ENCODE peak calls at places on chromosomes 12 and 14, in four cellular contexts. I, V, Y and D are unnamed samples.
A peak's percentile ranks its signal among the peaks of the same experiment; 100 is the strongest.

GRCh38 chr14:101535232-101535631 is 26.1 kb upstream of the DIO3 start:
- DNase-seq in I (no peak), V (no peak), Y (no peak), D (no peak)

GRCh38 chr14:93984987-93985410 is 8.6 kb upstream of the ASB2 start:
- DNase-seq in I (no peak), V (no peak), Y (peak; percentile 9), D (no peak)

GRCh38 chr14:30906752-30907658 is 32.6 kb downstream of the COCH start:
- DNase-seq in I (no peak), V (peak; percentile 40), Y (peak; percentile 1), D (no peak)

GRCh38 chr12:68667896-68668295 is 18.9 kb upstream of the NUP107 start:
- DNase-seq in I (no peak), V (peak; percentile 11), Y (no peak), D (no peak)

GRCh38 chr12:77005699-77006098 is 59.7 kb downstream of the E2F7 start:
- DNase-seq in I (no peak), V (no peak), Y (no peak), D (no peak)

GRCh38 chr12:65608319-65608916 is 215.9 kb upstream of the HMGA2 start:
- DNase-seq in I (no peak), V (no peak), Y (no peak), D (no peak)

GRCh38 chr12:26425587-26426260 is 230.4 kb downstream of the SSPN start:
- DNase-seq in I (no peak), V (peak; percentile 66), Y (no peak), D (no peak)

GRCh38 chr12:29216797-29217583 is 67.9 kb downstream of the FAR2 start:
- DNase-seq in I (no peak), V (peak; percentile 25), Y (no peak), D (no peak)

GRCh38 chr14:53295985-53296582 is 143.0 kb upstream of the DDHD1 start:
- DNase-seq in I (no peak), V (peak; percentile 48), Y (peak; percentile 36), D (peak; percentile 16)

GRCh38 chr14:61488417-61488816 is 167.0 kb downstream of the PRKCH start:
- DNase-seq in I (no peak), V (no peak), Y (no peak), D (no peak)

GRCh38 chr14:105251920-105252319 is 3.6 kb downstream of the BTBD6 start:
- DNase-seq in I (no peak), V (no peak), Y (no peak), D (no peak)

GRCh38 chr12:115771065-115771464 is 506.4 kb downstream of the MED13L start:
- DNase-seq in I (no peak), V (no peak), Y (no peak), D (no peak)

GRCh38 chr12:116592116-116592637 is 33.0 kb downstream of the MAP1LC3B2 start:
- DNase-seq in I (no peak), V (peak; percentile 43), Y (no peak), D (no peak)

GRCh38 chr14:79248131-79248530 is 963.2 kb downstream of the DIO2 start:
- DNase-seq in I (no peak), V (no peak), Y (no peak), D (no peak)
- H3K27ac ChIP-seq in I (no peak overlapping the region), V (no peak overlapping the region), Y (no peak overlapping the region), D (no peak overlapping the region)

DNA sequence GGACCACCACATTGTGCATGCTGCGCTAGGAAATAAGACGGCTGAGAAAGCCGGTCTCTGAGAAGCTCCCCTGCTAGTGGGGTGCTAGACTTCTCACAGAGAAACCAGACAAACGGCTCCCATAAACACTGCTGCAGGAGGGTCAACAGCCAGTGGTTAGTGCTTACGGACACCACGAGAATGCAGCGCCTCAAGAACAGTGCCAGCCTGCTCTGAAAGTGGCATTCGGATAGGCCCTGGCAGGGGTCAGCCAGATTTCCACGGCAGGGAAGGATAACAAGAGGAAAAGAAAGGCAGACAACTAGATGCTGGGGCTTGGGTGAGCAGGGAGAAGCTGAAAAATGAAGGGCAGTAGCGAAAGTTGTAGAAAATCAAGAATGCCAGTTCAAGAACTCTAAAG is 26.4 kb downstream of the PPTC7 start:
- DNase-seq in I (no peak), V (no peak), Y (no peak), D (no peak)
- H3K4me3 ChIP-seq in I (no peak overlapping the region), V (no peak overlapping the region), Y (no peak overlapping the region), D (no peak overlapping the region)

DNA sequence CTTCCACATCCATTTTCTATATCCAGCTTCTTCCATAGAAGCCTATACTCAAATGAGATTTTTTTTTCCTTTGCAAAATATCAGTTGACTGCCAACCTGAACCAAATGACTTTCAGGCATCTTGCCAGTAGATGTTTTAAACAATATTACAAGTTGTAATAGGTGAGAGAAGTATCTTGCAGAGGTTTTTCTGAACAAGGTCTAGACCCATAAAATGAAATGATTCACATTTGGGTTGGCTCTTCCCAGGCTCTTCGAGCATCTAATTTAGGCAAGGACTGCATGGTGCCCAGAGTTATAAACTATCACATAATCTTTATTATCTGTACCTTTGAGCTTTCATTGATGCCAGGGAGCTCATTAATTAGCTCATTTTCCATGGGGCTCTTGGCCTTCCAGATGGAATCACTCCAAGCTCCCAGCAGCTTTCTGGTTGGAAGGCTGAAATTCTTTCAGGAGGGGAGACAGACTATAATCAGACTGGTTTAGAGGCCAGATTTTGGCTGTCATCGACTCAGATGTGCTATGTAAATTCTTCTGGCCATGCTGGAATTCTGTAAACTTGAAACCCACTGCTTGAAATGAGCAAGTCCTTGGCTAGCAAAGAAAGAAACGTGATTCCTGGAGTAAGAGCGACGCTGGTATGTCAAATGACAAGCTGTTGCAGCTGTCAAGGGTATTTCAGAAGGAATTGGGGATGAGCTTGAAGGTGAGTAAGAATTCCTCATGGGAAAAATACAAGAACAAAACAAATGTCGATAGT is 32.3 kb upstream of the DICER1 start:
- DNase-seq in I (no peak), V (no peak), Y (no peak), D (no peak)
- H3K27ac ChIP-seq in I (no peak overlapping the region), V (no peak overlapping the region), Y (no peak overlapping the region), D (no peak overlapping the region)

GRCh38 chr12:19025582-19025981 is 104.0 kb upstream of the PLEKHA5 start:
- DNase-seq in I (no peak), V (no peak), Y (no peak), D (no peak)

GRCh38 chr12:19026035-19026434 is 103.5 kb upstream of the PLEKHA5 start:
- DNase-seq in I (no peak), V (no peak), Y (no peak), D (no peak)

GRCh38 chr12:19021240-19021639 is 108.3 kb upstream of the PLEKHA5 start:
- DNase-seq in I (no peak), V (no peak), Y (no peak), D (no peak)

GRCh38 chr12:19018302-19018980 is 111.1 kb upstream of the PLEKHA5 start:
- DNase-seq in I (no peak), V (peak; percentile 70), Y (no peak), D (no peak)

GRCh38 chr12:19021646-19022045 is 107.9 kb upstream of the PLEKHA5 start:
- DNase-seq in I (no peak), V (no peak), Y (no peak), D (no peak)
- H3K4me3 ChIP-seq in I (no peak overlapping the region), V (no peak overlapping the region), Y (no peak overlapping the region), D (no peak overlapping the region)